ENCODE peak calls at places on chromosomes 5 and 9, in ten cellular contexts. One of them, this sample, is unnamed.

GRCh38 chr9:95771556-95772280 is 103.8 kb upstream of the ERCC6L2 start:
- DNase-seq in HCT116: no peak
- DNase-seq in fibroblast of lung: peak; percentile 56
- DNase-seq in AG10803: peak; percentile 24
- DNase-seq in neural progenitor cell: peak; percentile 78
- DNase-seq in cardiac muscle cell: peak; percentile 42
- DNase-seq in GM23338: no peak
- DNase-seq in stomach: peak; percentile 27
- DNase-seq in Peyer's patch: no peak
- DNase-seq in CD8-positive, alpha-beta T cell: no peak
- DNase-seq in this sample: no peak

GRCh38 chr5:172902497-172903472 is 56.4 kb upstream of the RPL26L1 start:
- DNase-seq in Peyer's patch: peak; percentile 67
- DNase-seq in neural progenitor cell: peak; percentile 61
- DNase-seq in AG10803: peak; percentile 96
- DNase-seq in fibroblast of lung: peak; percentile 99
- DNase-seq in cardiac muscle cell: peak; percentile 66
- DNase-seq in GM23338: peak; percentile 60
- DNase-seq in HCT116: peak; percentile 8
- DNase-seq in stomach: peak; percentile 76
- DNase-seq in CD8-positive, alpha-beta T cell: no peak
- DNase-seq in this sample: no peak

GRCh38 chr5:13745508-13745907 is 199.0 kb downstream of the DNAH5 start:
- DNase-seq in stomach: no peak
- DNase-seq in GM23338: peak; percentile 23
- DNase-seq in AG10803: peak; percentile 60
- DNase-seq in CD8-positive, alpha-beta T cell: no peak
- DNase-seq in HCT116: no peak
- DNase-seq in Peyer's patch: no peak
- DNase-seq in neural progenitor cell: no peak
- DNase-seq in cardiac muscle cell: no peak
- DNase-seq in fibroblast of lung: peak; percentile 81
- DNase-seq in this sample: no peak

GRCh38 chr5:172113036-172113435 is 75.0 kb downstream of the STK10 start:
- DNase-seq in fibroblast of lung: peak; percentile 73
- DNase-seq in neural progenitor cell: no peak
- DNase-seq in cardiac muscle cell: no peak
- DNase-seq in CD8-positive, alpha-beta T cell: peak; percentile 57
- DNase-seq in Peyer's patch: no peak
- DNase-seq in HCT116: no peak
- DNase-seq in AG10803: peak; percentile 43
- DNase-seq in stomach: no peak
- DNase-seq in GM23338: no peak
- DNase-seq in this sample: no peak

GRCh38 chr9:87714819-87715218 is 11.1 kb upstream of the CTSL start:
- DNase-seq in AG10803: peak; percentile 93
- DNase-seq in HCT116: no peak
- DNase-seq in Peyer's patch: no peak
- DNase-seq in stomach: peak; percentile 68
- DNase-seq in neural progenitor cell: no peak
- DNase-seq in GM23338: no peak
- DNase-seq in cardiac muscle cell: no peak
- DNase-seq in fibroblast of lung: peak; percentile 79
- DNase-seq in CD8-positive, alpha-beta T cell: no peak
- DNase-seq in this sample: peak; percentile 16

GRCh38 chr5:136726506-136726905 is 361.2 kb upstream of the TRPC7 start:
- DNase-seq in Peyer's patch: no peak
- DNase-seq in AG10803: no peak
- DNase-seq in stomach: no peak
- DNase-seq in neural progenitor cell: no peak
- DNase-seq in fibroblast of lung: peak; percentile 14
- DNase-seq in HCT116: no peak
- DNase-seq in GM23338: no peak
- DNase-seq in cardiac muscle cell: no peak
- DNase-seq in CD8-positive, alpha-beta T cell: no peak
- DNase-seq in this sample: no peak

GRCh38 chr5:112914584-112914983 is 7.4 kb downstream of the REEP5 start:
- DNase-seq in AG10803: no peak
- DNase-seq in Peyer's patch: no peak
- DNase-seq in HCT116: no peak
- DNase-seq in GM23338: no peak
- DNase-seq in stomach: no peak
- DNase-seq in fibroblast of lung: peak; percentile 59
- DNase-seq in neural progenitor cell: no peak
- DNase-seq in CD8-positive, alpha-beta T cell: no peak
- DNase-seq in cardiac muscle cell: peak; percentile 40
- DNase-seq in this sample: no peak

GRCh38 chr5:96427823-96428222 is 5.2 kb downstream of the PCSK1 start:
- DNase-seq in GM23338: peak; percentile 59
- DNase-seq in stomach: no peak
- DNase-seq in fibroblast of lung: peak; percentile 17
- DNase-seq in CD8-positive, alpha-beta T cell: no peak
- DNase-seq in HCT116: no peak
- DNase-seq in Peyer's patch: no peak
- DNase-seq in cardiac muscle cell: peak; percentile 48
- DNase-seq in neural progenitor cell: peak; percentile 53
- DNase-seq in AG10803: peak; percentile 7
- DNase-seq in this sample: peak; percentile 10

DNA sequence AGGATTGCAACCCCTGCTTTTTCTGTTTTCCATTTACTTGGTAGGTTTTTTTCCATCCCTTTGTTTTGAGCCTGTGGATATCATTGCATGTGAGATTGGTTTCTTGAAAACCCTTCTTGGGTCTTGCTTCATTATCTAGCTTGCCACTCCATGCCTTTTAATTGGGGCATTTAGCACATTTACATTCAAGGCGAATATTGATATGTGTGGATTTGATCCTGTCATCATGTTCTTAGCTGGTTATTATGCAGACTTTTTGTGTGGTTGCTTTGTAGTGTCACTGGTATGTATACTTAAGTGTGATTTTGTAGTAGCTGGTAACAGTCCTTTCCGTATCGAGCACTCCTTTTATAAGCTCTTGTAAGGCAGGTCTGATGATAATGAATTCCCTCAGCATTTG is 26.5 kb downstream of the LOX start:
- DNase-seq in HCT116: no peak
- DNase-seq in neural progenitor cell: no peak
- DNase-seq in GM23338: no peak
- DNase-seq in CD8-positive, alpha-beta T cell: no peak
- DNase-seq in fibroblast of lung: no peak
- DNase-seq in stomach: no peak
- DNase-seq in AG10803: no peak
- DNase-seq in cardiac muscle cell: no peak
- DNase-seq in Peyer's patch: no peak
- DNase-seq in this sample: no peak
- TF ChIP-seq CTCF in HCT116: no peak
- TF ChIP-seq CTCF in neural progenitor cell: no peak
- TF ChIP-seq CTCF in GM23338: no peak
- TF ChIP-seq CTCF in CD8-positive, alpha-beta T cell: no peak
- TF ChIP-seq CTCF in fibroblast of lung: no peak
- TF ChIP-seq CTCF in stomach: no peak
- TF ChIP-seq CTCF in AG10803: no peak
- TF ChIP-seq CTCF in cardiac muscle cell: no peak
- TF ChIP-seq CTCF in Peyer's patch: no peak
- TF ChIP-seq CTCF in this sample: no peak

GRCh38 chr9:126706698-126707053 is 92.9 kb downstream of the LMX1B start:
- DNase-seq in cardiac muscle cell: no peak
- DNase-seq in fibroblast of lung: no peak
- DNase-seq in GM23338: no peak
- DNase-seq in HCT116: no peak
- DNase-seq in neural progenitor cell: no peak
- DNase-seq in stomach: no peak
- DNase-seq in Peyer's patch: no peak
- DNase-seq in AG10803: no peak
- DNase-seq in CD8-positive, alpha-beta T cell: no peak
- DNase-seq in this sample: no peak

GRCh38 chr9:126707083-126707482 is 93.4 kb downstream of the LMX1B start:
- DNase-seq in HCT116: no peak
- DNase-seq in GM23338: no peak
- DNase-seq in AG10803: no peak
- DNase-seq in Peyer's patch: no peak
- DNase-seq in stomach: no peak
- DNase-seq in neural progenitor cell: no peak
- DNase-seq in CD8-positive, alpha-beta T cell: no peak
- DNase-seq in fibroblast of lung: no peak
- DNase-seq in cardiac muscle cell: no peak
- DNase-seq in this sample: no peak

GRCh38 chr9:126705311-126705766 is 91.6 kb downstream of the LMX1B start:
- DNase-seq in stomach: peak; percentile 84
- DNase-seq in HCT116: peak; percentile 47
- DNase-seq in GM23338: peak; percentile 92
- DNase-seq in neural progenitor cell: peak; percentile 92
- DNase-seq in CD8-positive, alpha-beta T cell: peak; percentile 71
- DNase-seq in AG10803: peak; percentile 35
- DNase-seq in cardiac muscle cell: peak; percentile 89
- DNase-seq in Peyer's patch: peak; percentile 85
- DNase-seq in fibroblast of lung: peak; percentile 41
- DNase-seq in this sample: peak; percentile 35

GRCh38 chr9:126704157-126704941 is 90.6 kb downstream of the LMX1B start:
- DNase-seq in GM23338: no peak
- DNase-seq in neural progenitor cell: peak; percentile 20
- DNase-seq in cardiac muscle cell: no peak
- DNase-seq in fibroblast of lung: peak; percentile 62
- DNase-seq in AG10803: peak; percentile 16
- DNase-seq in stomach: no peak
- DNase-seq in Peyer's patch: peak; percentile 48
- DNase-seq in HCT116: peak; percentile 29
- DNase-seq in CD8-positive, alpha-beta T cell: no peak
- DNase-seq in this sample: no peak

DNA sequence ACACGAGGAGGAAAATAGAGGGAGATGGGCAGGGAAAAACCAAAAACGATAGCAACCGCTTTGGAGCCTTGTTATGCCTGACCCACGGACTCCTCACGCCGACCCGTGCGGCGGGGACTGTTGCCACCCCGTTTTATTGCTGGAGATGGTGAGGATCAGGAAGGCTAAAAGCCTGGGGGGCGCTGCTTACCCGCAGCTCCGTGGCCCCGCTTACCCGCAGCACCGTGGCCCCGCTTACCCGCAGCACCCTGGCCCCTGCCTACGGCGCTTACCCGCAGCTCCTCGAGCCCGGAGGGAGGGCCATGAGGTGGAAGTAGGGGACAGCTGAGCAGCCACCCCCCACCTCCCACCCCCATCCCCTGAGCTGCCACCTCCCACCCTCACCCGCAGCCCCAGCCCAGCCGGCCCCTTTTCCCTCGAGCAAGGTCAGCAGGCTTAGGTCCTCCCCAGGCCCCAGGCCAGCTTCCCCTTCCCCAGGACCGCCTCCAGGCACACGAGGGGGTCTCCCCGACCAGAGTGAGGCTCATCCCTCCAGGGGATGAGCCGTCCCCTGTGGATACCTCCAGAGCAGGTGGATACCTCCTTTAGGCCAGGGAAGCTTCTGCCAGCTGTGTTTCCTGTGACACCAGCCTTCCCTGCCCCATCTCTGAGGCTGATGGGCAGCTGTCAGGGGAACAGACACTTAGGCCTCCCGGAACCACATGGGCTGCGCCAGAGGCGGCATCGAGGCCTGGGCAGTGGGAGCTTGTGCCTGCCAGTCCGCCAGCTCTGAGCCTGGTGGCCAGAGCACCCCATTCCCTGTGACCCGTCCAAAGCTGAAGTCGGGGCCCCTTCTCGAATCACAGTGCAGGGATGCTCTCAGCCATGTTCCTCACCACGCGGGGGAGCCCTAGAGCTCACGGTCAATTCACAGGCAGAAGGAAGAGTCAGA is 92.3 kb downstream of the LMX1B start:
- DNase-seq in stomach: peak; percentile 79
- DNase-seq in CD8-positive, alpha-beta T cell: peak; percentile 58
- DNase-seq in neural progenitor cell: peak; percentile 57
- DNase-seq in cardiac muscle cell: peak; percentile 41
- DNase-seq in HCT116: peak; percentile 40
- DNase-seq in Peyer's patch: peak; percentile 80
- DNase-seq in AG10803: peak; percentile 25
- DNase-seq in GM23338: peak; percentile 86
- DNase-seq in fibroblast of lung: no peak
- DNase-seq in this sample: no peak
- H3K4me3 ChIP-seq in stomach: peak overlapping the region; percentile 20
- H3K4me3 ChIP-seq in CD8-positive, alpha-beta T cell: peak overlapping the region; percentile 35
- H3K4me3 ChIP-seq in neural progenitor cell: no peak overlapping the region
- H3K4me3 ChIP-seq in cardiac muscle cell: no peak overlapping the region
- H3K4me3 ChIP-seq in HCT116: no peak overlapping the region
- H3K4me3 ChIP-seq in Peyer's patch: no peak overlapping the region
- H3K4me3 ChIP-seq in AG10803: no peak overlapping the region
- H3K4me3 ChIP-seq in GM23338: peak overlapping the region; percentile 36
- H3K4me3 ChIP-seq in fibroblast of lung: no peak overlapping the region
- H3K4me3 ChIP-seq in this sample: no peak overlapping the region

GRCh38 chr9:129838707-129839259 is 3.5 kb downstream of the USP20 start:
- DNase-seq in cardiac muscle cell: no peak
- DNase-seq in GM23338: no peak
- DNase-seq in stomach: no peak
- DNase-seq in neural progenitor cell: no peak
- DNase-seq in Peyer's patch: no peak
- DNase-seq in AG10803: peak; percentile 79
- DNase-seq in fibroblast of lung: peak; percentile 93
- DNase-seq in HCT116: no peak
- DNase-seq in CD8-positive, alpha-beta T cell: no peak
- DNase-seq in this sample: peak; percentile 50

GRCh38 chr9:129834489-129835127 is 467 bp downstream of the C9orf78 start:
- DNase-seq in stomach: no peak
- DNase-seq in AG10803: no peak
- DNase-seq in HCT116: no peak
- DNase-seq in GM23338: no peak
- DNase-seq in fibroblast of lung: no peak
- DNase-seq in neural progenitor cell: peak; percentile 15
- DNase-seq in CD8-positive, alpha-beta T cell: no peak
- DNase-seq in Peyer's patch: no peak
- DNase-seq in cardiac muscle cell: no peak
- DNase-seq in this sample: no peak

GRCh38 chr9:129835860-129836223 is 584 bp downstream of the USP20 start:
- DNase-seq in HCT116: no peak
- DNase-seq in neural progenitor cell: peak; percentile 85
- DNase-seq in stomach: no peak
- DNase-seq in GM23338: peak; percentile 52
- DNase-seq in cardiac muscle cell: peak; percentile 74
- DNase-seq in fibroblast of lung: no peak
- DNase-seq in CD8-positive, alpha-beta T cell: no peak
- DNase-seq in AG10803: peak; percentile 29
- DNase-seq in Peyer's patch: no peak
- DNase-seq in this sample: no peak

GRCh38 chr9:129835128-129835859 is at the start of the genes C9orf78 and USP20:
- DNase-seq in Peyer's patch: peak; percentile 98
- DNase-seq in GM23338: peak; percentile 99
- DNase-seq in HCT116: peak; percentile 88
- DNase-seq in cardiac muscle cell: peak; percentile 99
- DNase-seq in AG10803: peak; percentile 90
- DNase-seq in neural progenitor cell: peak; percentile 100
- DNase-seq in fibroblast of lung: peak; percentile 88
- DNase-seq in CD8-positive, alpha-beta T cell: peak; percentile 95
- DNase-seq in stomach: peak; percentile 98
- DNase-seq in this sample: peak; percentile 65

DNA sequence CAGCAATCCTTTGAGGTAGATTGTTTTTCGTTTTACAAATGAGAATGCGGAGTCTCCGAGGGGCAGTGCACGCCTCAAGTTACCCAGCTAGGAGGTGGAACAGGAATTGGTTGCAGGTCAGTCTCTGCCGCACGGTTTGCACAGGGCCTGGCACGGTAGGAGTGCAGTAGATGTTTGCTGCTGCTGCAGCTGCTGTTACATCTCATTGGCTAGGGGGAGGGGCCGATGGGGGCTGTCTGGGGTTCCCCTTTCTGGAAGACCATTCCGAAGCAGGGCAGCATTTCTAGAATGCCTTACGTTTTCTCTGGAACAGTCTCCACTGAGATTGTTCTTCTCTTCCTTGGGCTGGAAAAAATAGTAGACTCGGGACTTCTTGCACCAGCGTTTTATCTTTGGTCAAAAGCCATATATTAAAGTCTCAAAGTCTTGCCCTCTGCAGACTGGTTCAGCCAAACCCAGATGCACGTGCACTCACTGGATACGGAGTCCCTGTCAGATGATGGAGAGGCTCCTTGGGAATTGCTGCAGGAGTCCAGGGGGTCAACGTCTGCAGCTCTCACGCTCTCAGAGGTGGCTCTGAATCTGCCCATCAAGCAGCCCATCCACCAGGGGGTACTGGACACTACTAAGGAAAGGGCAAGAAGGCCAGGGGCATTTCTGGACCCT is 1.2 kb downstream of the USP20 start:
- DNase-seq in HCT116: no peak
- DNase-seq in neural progenitor cell: peak; percentile 11
- DNase-seq in CD8-positive, alpha-beta T cell: no peak
- DNase-seq in stomach: no peak
- DNase-seq in AG10803: no peak
- DNase-seq in cardiac muscle cell: no peak
- DNase-seq in GM23338: peak; percentile 38
- DNase-seq in Peyer's patch: no peak
- DNase-seq in fibroblast of lung: no peak
- DNase-seq in this sample: no peak
- TF ChIP-seq CTCF in HCT116: no peak
- TF ChIP-seq CTCF in neural progenitor cell: no peak
- TF ChIP-seq CTCF in CD8-positive, alpha-beta T cell: no peak
- TF ChIP-seq CTCF in stomach: no peak
- TF ChIP-seq CTCF in AG10803: no peak
- TF ChIP-seq CTCF in cardiac muscle cell: no peak
- TF ChIP-seq CTCF in GM23338: no peak
- TF ChIP-seq CTCF in Peyer's patch: no peak
- TF ChIP-seq CTCF in fibroblast of lung: no peak
- TF ChIP-seq CTCF in this sample: no peak

DNA sequence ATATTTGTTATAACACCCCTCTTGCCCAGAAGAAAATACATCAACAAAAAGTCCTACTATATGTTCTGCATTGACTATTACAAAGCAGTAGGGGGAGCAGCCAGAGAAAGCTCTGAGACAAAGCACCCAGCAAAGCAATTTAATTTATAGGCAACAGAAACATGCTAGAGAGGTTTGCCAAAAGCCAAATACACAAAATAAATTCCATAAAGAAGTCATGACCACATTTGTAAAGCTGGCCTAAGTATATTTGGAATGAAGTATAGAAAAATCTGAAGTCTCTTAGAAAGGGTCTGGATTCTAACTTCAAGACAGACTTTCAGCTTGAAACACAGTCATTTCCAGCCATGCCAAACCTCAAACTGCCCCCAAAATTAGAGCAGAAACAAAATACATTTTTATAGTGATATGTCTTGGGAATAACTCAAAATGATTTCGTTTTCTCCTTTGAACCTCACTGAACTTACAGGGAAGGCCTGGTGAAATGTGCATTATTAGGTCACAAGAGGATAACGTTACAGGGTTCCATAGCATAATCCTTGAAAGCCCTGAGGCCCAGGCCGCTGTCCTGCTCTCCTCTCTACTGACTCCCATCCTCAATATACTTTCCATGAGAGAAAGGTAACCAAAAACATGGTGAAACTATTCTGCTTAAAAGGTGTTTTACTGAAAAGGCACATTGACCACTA is 451.8 kb downstream of the RAB3C start:
- DNase-seq in GM23338: peak; percentile 64
- DNase-seq in AG10803: peak; percentile 72
- DNase-seq in HCT116: no peak
- DNase-seq in stomach: no peak
- DNase-seq in neural progenitor cell: peak; percentile 48
- DNase-seq in cardiac muscle cell: peak; percentile 44
- DNase-seq in fibroblast of lung: peak; percentile 27
- DNase-seq in CD8-positive, alpha-beta T cell: no peak
- DNase-seq in Peyer's patch: no peak
- DNase-seq in this sample: no peak
- H3K4me3 ChIP-seq in GM23338: no peak overlapping the region
- H3K4me3 ChIP-seq in AG10803: no peak overlapping the region
- H3K4me3 ChIP-seq in HCT116: no peak overlapping the region
- H3K4me3 ChIP-seq in stomach: no peak overlapping the region
- H3K4me3 ChIP-seq in neural progenitor cell: no peak overlapping the region
- H3K4me3 ChIP-seq in cardiac muscle cell: no peak overlapping the region
- H3K4me3 ChIP-seq in fibroblast of lung: no peak overlapping the region
- H3K4me3 ChIP-seq in CD8-positive, alpha-beta T cell: peak overlapping the region; percentile 5
- H3K4me3 ChIP-seq in Peyer's patch: no peak overlapping the region
- H3K4me3 ChIP-seq in this sample: no peak overlapping the region